ENCODE peak calls at places on chromosomes 11 and 22, in five cellular contexts. One of them, this sample, is unnamed.

GRCh38 chr22:46473021-46473779 is 64.2 kb downstream of the CELSR1 start:
- DNase-seq in IMR-90: no peak
- DNase-seq in A549: no peak
- DNase-seq in K562: no peak
- DNase-seq in GM12878: no peak
- DNase-seq in this sample: no peak

GRCh38 chr22:18064636-18065035 is 13.2 kb upstream of the PEX26 start:
- DNase-seq in IMR-90: no peak
- DNase-seq in A549: no peak
- DNase-seq in K562: no peak
- DNase-seq in GM12878: no peak
- DNase-seq in this sample: no peak

GRCh38 chr11:12449961-12450715 is 72.8 kb downstream of the PARVA start:
- DNase-seq in IMR-90: peak; percentile 58
- DNase-seq in A549: no peak
- DNase-seq in K562: no peak
- DNase-seq in GM12878: no peak
- DNase-seq in this sample: no peak

GRCh38 chr22:43901976-43902643 is 10.3 kb upstream of the PNPLA5 start:
- DNase-seq in IMR-90: peak; percentile 97
- DNase-seq in A549: peak; percentile 33
- DNase-seq in K562: no peak
- DNase-seq in GM12878: no peak
- DNase-seq in this sample: no peak

GRCh38 chr11:36304349-36304748 is 8.3 kb downstream of the PRR5L start:
- DNase-seq in IMR-90: peak; percentile 20
- DNase-seq in A549: no peak
- DNase-seq in K562: no peak
- DNase-seq in GM12878: no peak
- DNase-seq in this sample: no peak

GRCh38 chr11:79940976-79941735 is 500.3 kb upstream of the TENM4 start:
- DNase-seq in IMR-90: peak; percentile 82
- DNase-seq in A549: no peak
- DNase-seq in K562: no peak
- DNase-seq in GM12878: no peak
- DNase-seq in this sample: no peak

GRCh38 chr11:129975543-129975942 is 27.1 kb downstream of the PRDM10 start:
- DNase-seq in IMR-90: no peak
- DNase-seq in A549: no peak
- DNase-seq in K562: no peak
- DNase-seq in GM12878: no peak
- DNase-seq in this sample: no peak

GRCh38 chr11:117256573-117256972 is 24.1 kb downstream of the RNF214 start:
- DNase-seq in IMR-90: peak; percentile 71
- DNase-seq in A549: no peak
- DNase-seq in K562: no peak
- DNase-seq in GM12878: no peak
- DNase-seq in this sample: no peak

GRCh38 chr22:33781396-33781795 is 138.9 kb downstream of the LARGE1 start:
- DNase-seq in IMR-90: peak; percentile 33
- DNase-seq in A549: no peak
- DNase-seq in K562: no peak
- DNase-seq in GM12878: no peak
- DNase-seq in this sample: no peak

GRCh38 chr11:37459430-37459829 is 861.4 kb upstream of the RAG2 start:
- DNase-seq in IMR-90: no peak
- DNase-seq in A549: no peak
- DNase-seq in K562: no peak
- DNase-seq in GM12878: no peak
- DNase-seq in this sample: no peak

GRCh38 chr11:73268671-73269271 is 3.4 kb upstream of the P2RY6 start:
- DNase-seq in IMR-90: no peak
- DNase-seq in A549: no peak
- DNase-seq in K562: no peak
- DNase-seq in GM12878: no peak
- DNase-seq in this sample: no peak

DNA sequence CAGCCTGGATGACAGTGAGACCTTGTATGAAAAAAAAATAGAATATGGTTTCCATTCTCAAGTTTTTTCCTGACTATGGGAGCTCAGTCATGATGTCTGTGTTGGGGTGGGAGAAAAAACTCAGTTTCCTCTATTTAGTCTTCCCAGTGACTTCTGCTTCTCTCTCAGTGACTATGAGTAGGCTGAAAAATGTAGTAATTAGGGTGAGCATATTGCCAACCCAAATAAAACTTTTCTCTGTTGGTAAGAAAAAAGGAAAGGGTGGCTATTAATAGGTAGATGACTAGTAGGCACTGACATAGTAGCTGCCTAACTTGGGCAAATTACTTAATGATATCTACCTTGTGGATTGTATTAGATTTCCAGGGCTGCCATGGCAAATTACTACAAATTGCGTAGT is 34.2 kb upstream of the BIRC3 start:
- DNase-seq in IMR-90: peak; percentile 47
- DNase-seq in A549: no peak
- DNase-seq in K562: no peak
- DNase-seq in GM12878: no peak
- DNase-seq in this sample: no peak
- TF ChIP-seq RCOR1 in IMR-90: no peak
- TF ChIP-seq RCOR1 in A549: no peak
- TF ChIP-seq RCOR1 in K562: no peak
- TF ChIP-seq RCOR1 in GM12878: no peak
- TF ChIP-seq RCOR1 in this sample: no peak

GRCh38 chr11:68904458-68904847 is 762 bp downstream of the IGHMBP2 start:
- DNase-seq in IMR-90: no peak
- DNase-seq in A549: no peak
- DNase-seq in K562: peak; percentile 56
- DNase-seq in GM12878: no peak
- DNase-seq in this sample: peak; percentile 66
- TF ChIP-seq RCOR1 in IMR-90: no peak
- TF ChIP-seq RCOR1 in A549: no peak
- TF ChIP-seq RCOR1 in K562: no peak
- TF ChIP-seq RCOR1 in GM12878: no peak
- TF ChIP-seq RCOR1 in this sample: no peak

DNA sequence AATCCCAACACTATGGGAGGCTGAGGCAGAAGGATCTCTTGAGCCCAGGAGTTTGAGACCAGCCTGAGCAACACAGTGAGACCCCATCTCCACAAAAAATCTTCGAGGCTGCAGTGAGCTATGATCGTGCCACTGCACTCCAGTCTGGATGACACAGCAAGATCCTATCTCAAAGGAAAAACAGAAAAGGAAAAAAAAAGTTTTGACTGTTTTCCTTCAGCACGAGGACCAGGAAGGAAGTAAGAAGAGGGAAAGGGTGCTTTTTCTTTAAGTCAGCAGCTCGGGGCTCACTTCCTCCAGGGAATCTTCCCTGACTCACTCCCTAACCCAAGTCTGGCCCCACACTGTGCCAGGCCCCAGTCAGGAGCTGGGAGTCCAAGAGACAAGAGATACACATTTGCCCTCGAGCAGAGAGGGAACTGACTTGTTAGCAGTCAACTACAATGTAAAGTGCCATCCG is 14.2 kb downstream of the ARRB1 start:
- DNase-seq in IMR-90: peak; percentile 60
- DNase-seq in A549: no peak
- DNase-seq in K562: no peak
- DNase-seq in GM12878: no peak
- DNase-seq in this sample: no peak
- TF ChIP-seq RCOR1 in IMR-90: no peak
- TF ChIP-seq RCOR1 in A549: no peak
- TF ChIP-seq RCOR1 in K562: no peak
- TF ChIP-seq RCOR1 in GM12878: no peak
- TF ChIP-seq RCOR1 in this sample: no peak

GRCh38 chr11:70952171-70952570 is 300.2 kb downstream of the SHANK2 start:
- DNase-seq in IMR-90: no peak
- DNase-seq in A549: no peak
- DNase-seq in K562: no peak
- DNase-seq in GM12878: no peak
- DNase-seq in this sample: no peak
- TF ChIP-seq RCOR1 in IMR-90: no peak
- TF ChIP-seq RCOR1 in A549: no peak
- TF ChIP-seq RCOR1 in K562: no peak
- TF ChIP-seq RCOR1 in GM12878: no peak
- TF ChIP-seq RCOR1 in this sample: no peak

GRCh38 chr11:20013346-20014066 is 146.8 kb downstream of the DBX1 start:
- DNase-seq in IMR-90: peak; percentile 39
- DNase-seq in A549: no peak
- DNase-seq in K562: no peak
- DNase-seq in GM12878: no peak
- DNase-seq in this sample: no peak
- TF ChIP-seq RCOR1 in IMR-90: no peak
- TF ChIP-seq RCOR1 in A549: no peak
- TF ChIP-seq RCOR1 in K562: peak; percentile 65
- TF ChIP-seq RCOR1 in GM12878: no peak
- TF ChIP-seq RCOR1 in this sample: no peak

GRCh38 chr22:20239063-20239950 is 28.8 kb downstream of the RTN4R start:
- DNase-seq in IMR-90: peak; percentile 17
- DNase-seq in A549: no peak
- DNase-seq in K562: peak; percentile 87
- DNase-seq in GM12878: no peak
- DNase-seq in this sample: no peak
- TF ChIP-seq RCOR1 in IMR-90: no peak
- TF ChIP-seq RCOR1 in A549: no peak
- TF ChIP-seq RCOR1 in K562: no peak
- TF ChIP-seq RCOR1 in GM12878: no peak
- TF ChIP-seq RCOR1 in this sample: no peak

DNA sequence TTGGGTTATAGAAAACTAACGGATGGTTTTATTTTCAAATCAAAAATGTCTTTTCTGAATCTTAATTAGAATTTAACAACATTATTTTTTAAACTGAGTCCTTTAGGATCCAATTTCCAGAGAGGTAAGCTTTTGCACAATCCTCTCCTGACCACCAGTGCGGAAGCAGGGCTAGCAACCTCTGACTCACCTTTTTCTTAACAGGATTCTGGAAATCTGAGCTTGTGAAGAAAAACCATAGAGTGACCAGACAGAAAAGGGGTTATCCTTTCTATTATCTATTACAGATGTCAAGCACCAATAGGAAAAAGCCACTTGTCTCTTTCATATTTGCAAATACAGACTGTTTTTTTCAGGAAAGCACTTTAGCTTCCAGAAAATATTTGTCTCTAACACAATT is 25.3 kb downstream of the ALG9 start:
- DNase-seq in IMR-90: peak; percentile 87
- DNase-seq in A549: no peak
- DNase-seq in K562: no peak
- DNase-seq in GM12878: no peak
- DNase-seq in this sample: peak; percentile 6
- TF ChIP-seq RCOR1 in IMR-90: no peak
- TF ChIP-seq RCOR1 in A549: no peak
- TF ChIP-seq RCOR1 in K562: no peak
- TF ChIP-seq RCOR1 in GM12878: no peak
- TF ChIP-seq RCOR1 in this sample: no peak